ENCODE peak calls at places on chromosomes 3 and 15, in nine cellular contexts. C, S, O, N, Z, W, P, M and E are unnamed samples.

GRCh38 chr15:69665641-69666091 is 213.0 kb downstream of the RPLP1 start:
- DNase-seq in C (peak; percentile 45), S (peak; percentile 82), O (no peak), N (no peak), Z (no peak), W (no peak), P (peak; percentile 45), M (no peak), E (no peak)

GRCh38 chr3:123818324-123818920 is 65.7 kb downstream of the MYLK start:
- DNase-seq in C (no peak), S (no peak), O (no peak), N (no peak), Z (no peak), W (peak; percentile 92), P (no peak), M (no peak), E (peak; percentile 73)

GRCh38 chr15:55816017-55816416 is 73.1 kb upstream of the PRTG start:
- DNase-seq in C (no peak), S (no peak), O (no peak), N (no peak), Z (no peak), W (peak; percentile 42), P (no peak), M (no peak), E (peak; percentile 10)

GRCh38 chr3:50510325-50510724 is 6.9 kb upstream of the CACNA2D2 start:
- DNase-seq in C (no peak), S (no peak), O (no peak), N (no peak), Z (no peak), W (no peak), P (no peak), M (no peak), E (no peak)

GRCh38 chr3:62133015-62133414 is 240.3 kb downstream of the FEZF2 start:
- DNase-seq in C (peak; percentile 22), S (no peak), O (no peak), N (no peak), Z (no peak), W (no peak), P (no peak), M (no peak), E (no peak)

GRCh38 chr15:25391971-25392733 is 46.7 kb downstream of the UBE3A start:
- DNase-seq in C (no peak), S (no peak), O (no peak), N (no peak), Z (no peak), W (peak; percentile 78), P (no peak), M (no peak), E (peak; percentile 91)

GRCh38 chr3:129077222-129077621 is 16.6 kb downstream of the GP9 start:
- DNase-seq in C (no peak), S (no peak), O (no peak), N (no peak), Z (no peak), W (peak; percentile 40), P (no peak), M (no peak), E (no peak)

GRCh38 chr15:60605879-60606304 is 127.0 kb upstream of the ICE2 start:
- DNase-seq in C (peak; percentile 24), S (no peak), O (peak; percentile 40), N (no peak), Z (no peak), W (peak; percentile 73), P (no peak), M (no peak), E (peak; percentile 88)

GRCh38 chr3:192933779-192934456 is 16.3 kb upstream of the MB21D2 start:
- DNase-seq in C (no peak), S (no peak), O (no peak), N (no peak), Z (no peak), W (peak; percentile 29), P (no peak), M (no peak), E (no peak)

GRCh38 chr3:134665243-134665642 is 14.4 kb upstream of the KY start:
- DNase-seq in C (no peak), S (no peak), O (no peak), N (peak; percentile 16), Z (no peak), W (no peak), P (no peak), M (no peak), E (no peak)

GRCh38 chr3:193831495-193832455 is 238.8 kb downstream of the OPA1 start:
- DNase-seq in C (no peak), S (peak; percentile 97), O (no peak), N (peak; percentile 75), Z (no peak), W (peak; percentile 97), P (no peak), M (no peak), E (no peak)

GRCh38 chr3:120622870-120623718 is 27.0 kb downstream of the NDUFB4 start:
- DNase-seq in C (no peak), S (no peak), O (no peak), N (no peak), Z (no peak), W (peak; percentile 56), P (no peak), M (peak; percentile 48), E (peak; percentile 36)

GRCh38 chr3:4644954-4645353 is 151.8 kb downstream of the ITPR1 start:
- DNase-seq in C (no peak), S (no peak), O (no peak), N (no peak), Z (no peak), W (peak; percentile 64), P (no peak), M (no peak), E (peak; percentile 17)

GRCh38 chr3:69084326-69084667 is 440 bp upstream of the ARL6IP5 start:
- DNase-seq in C (peak; percentile 20), S (no peak), O (no peak), N (no peak), Z (no peak), W (peak; percentile 88), P (no peak), M (peak; percentile 10), E (peak; percentile 86)

GRCh38 chr3:36710606-36711005 is 53.7 kb downstream of the DCLK3 start:
- DNase-seq in C (no peak), S (no peak), O (no peak), N (no peak), Z (no peak), W (no peak), P (no peak), M (no peak), E (no peak)

GRCh38 chr3:36709281-36709680 is 55.1 kb downstream of the DCLK3 start:
- DNase-seq in C (no peak), S (no peak), O (no peak), N (no peak), Z (no peak), W (no peak), P (no peak), M (no peak), E (no peak)

GRCh38 chr3:36709826-36710365 is 54.5 kb downstream of the DCLK3 start:
- DNase-seq in C (no peak), S (no peak), O (no peak), N (no peak), Z (no peak), W (no peak), P (no peak), M (no peak), E (no peak)

GRCh38 chr3:36705015-36705414 is 59.3 kb downstream of the DCLK3 start:
- DNase-seq in C (no peak), S (no peak), O (no peak), N (no peak), Z (no peak), W (no peak), P (no peak), M (no peak), E (no peak)

GRCh38 chr3:36707623-36708409 is 56.5 kb downstream of the DCLK3 start:
- DNase-seq in C (no peak), S (no peak), O (no peak), N (no peak), Z (no peak), W (peak; percentile 35), P (no peak), M (peak; percentile 93), E (peak; percentile 63)
- TF ChIP-seq CTCF in C (peak; percentile 51), S (no peak), O (peak; percentile 33), N (no peak), Z (no peak), W (no peak), P (peak; percentile 31), M (peak; percentile 72), E (peak; percentile 26)

GRCh38 chr3:186511702-186512101 is 32.5 kb downstream of the CRYGS start:
- DNase-seq in C (no peak), S (no peak), O (no peak), N (no peak), Z (no peak), W (no peak), P (no peak), M (no peak), E (no peak)
- TF ChIP-seq CTCF in C (no peak), S (no peak), O (no peak), N (no peak), Z (no peak), W (no peak), P (no peak), M (no peak), E (no peak)

GRCh38 chr3:181935915-181936314 is 224.2 kb downstream of the SOX2 start:
- DNase-seq in C (no peak), S (no peak), O (no peak), N (no peak), Z (no peak), W (no peak), P (no peak), M (no peak), E (no peak)
- TF ChIP-seq CTCF in C (no peak), S (no peak), O (no peak), N (no peak), Z (no peak), W (no peak), P (no peak), M (no peak), E (no peak)

GRCh38 chr15:67164811-67165652 is 89.4 kb downstream of the AAGAB start:
- DNase-seq in C (no peak), S (peak; percentile 85), O (peak; percentile 31), N (no peak), Z (no peak), W (peak; percentile 87), P (no peak), M (no peak), E (no peak)
- TF ChIP-seq CTCF in C (no peak), S (no peak), O (no peak), N (no peak), Z (no peak), W (no peak), P (no peak), M (no peak), E (no peak)

GRCh38 chr3:190339130-190339529 is 16.9 kb upstream of the CLDN1 start:
- DNase-seq in C (no peak), S (no peak), O (no peak), N (no peak), Z (no peak), W (peak; percentile 63), P (no peak), M (no peak), E (peak; percentile 46)
- TF ChIP-seq CTCF in C (peak; percentile 14), S (no peak), O (no peak), N (no peak), Z (no peak), W (no peak), P (peak; percentile 21), M (peak; percentile 5), E (peak; percentile 35)

DNA sequence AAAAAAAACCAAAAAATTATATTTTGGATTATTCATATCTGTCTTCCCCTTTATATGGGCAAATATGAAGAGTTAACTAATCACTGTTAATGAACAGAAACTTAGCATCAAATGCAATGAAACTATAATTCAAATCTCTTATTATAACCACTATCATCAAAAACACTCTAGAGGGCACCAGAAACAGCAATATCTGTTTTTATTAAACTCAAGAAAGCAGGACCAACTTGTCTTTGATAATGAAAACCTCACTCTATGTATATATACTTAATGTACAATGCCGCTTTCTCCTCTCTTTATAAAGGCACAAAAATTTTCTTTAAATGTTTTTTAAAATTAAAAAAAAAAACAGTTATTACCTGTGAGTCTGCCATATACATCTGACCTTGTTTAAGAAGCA is 92.7 kb downstream of the UACA start:
- DNase-seq in C (no peak), S (no peak), O (no peak), N (no peak), Z (no peak), W (no peak), P (no peak), M (no peak), E (no peak)
- TF ChIP-seq CTCF in C (peak; percentile 50), S (no peak), O (no peak), N (no peak), Z (no peak), W (no peak), P (no peak), M (peak; percentile 64), E (peak; percentile 19)